ENCODE peak calls at places on chromosomes 7 and 10, in nine cellular contexts. B, G, K, T, V, Z, C, L and Q are unnamed samples.

GRCh38 chr7:11228515-11228914 is 254.8 kb downstream of the PHF14 start:
- DNase-seq in B (no peak), G (no peak), L (peak), Z (no peak), K (no peak), T (no peak), C (no peak), V (no peak), Q (no peak)

GRCh38 chr7:151689196-151689971 is 169.7 kb upstream of the RHEB start:
- DNase-seq in G (no peak), Z (no peak), B (peak), L (peak), K (peak), V (peak), C (no peak), T (no peak), Q (no peak)

GRCh38 chr10:61325596-61325995 is 127.6 kb downstream of the TMEM26 start:
- DNase-seq in B (no peak), L (no peak), C (no peak), G (no peak), T (no peak), Z (no peak), V (no peak), K (no peak), Q (no peak)

GRCh38 chr10:97640868-97641811 is 669 bp downstream of the PI4K2A start:
- DNase-seq in C (no peak), L (no peak), B (no peak), G (no peak), Z (peak), K (peak), T (no peak), V (peak), Q (peak)

GRCh38 chr10:32982911-32983310 is 24.9 kb upstream of the ITGB1 start:
- DNase-seq in L (no peak), K (no peak), Z (no peak), T (no peak), C (no peak), G (no peak), V (no peak), B (no peak), Q (no peak)

GRCh38 chr10:128091636-128092210 is 34.5 kb downstream of the MKI67 start:
- DNase-seq in L (no peak), B (no peak), Z (no peak), K (no peak), V (no peak), T (no peak), G (no peak), C (no peak), Q (no peak)

GRCh38 chr10:115103700-115104099 is 10.5 kb downstream of the ATRNL1 start:
- DNase-seq in G (no peak), T (no peak), C (no peak), V (no peak), K (no peak), L (no peak), B (no peak), Z (no peak), Q (no peak)

GRCh38 chr10:13758302-13758701 is 171.5 kb downstream of the PRPF18 start:
- DNase-seq in C (no peak), K (no peak), G (no peak), L (no peak), T (peak), V (no peak), Z (peak), B (no peak), Q (no peak)

GRCh38 chr10:69515699-69516547 is 57.3 kb downstream of the NEUROG3 start:
- DNase-seq in K (peak), T (peak), C (peak), B (peak), L (peak), Z (peak), V (peak), G (peak), Q (peak)

GRCh38 chr10:77240042-77240619 is 397.5 kb downstream of the KCNMA1 start:
- DNase-seq in B (no peak), L (no peak), K (no peak), G (no peak), C (no peak), T (no peak), V (no peak), Z (no peak), Q (no peak)

GRCh38 chr7:159014297-159015062 is 130.2 kb downstream of the VIPR2 start:
- DNase-seq in Z (no peak), L (no peak), C (no peak), G (no peak), B (peak), V (no peak), T (no peak), K (no peak), Q (no peak)

GRCh38 chr10:71622656-71623055 is 96.9 kb downstream of the C10orf105 start:
- DNase-seq in G (no peak), B (peak), V (peak), C (no peak), Z (no peak), K (no peak), L (no peak), T (no peak), Q (no peak)

GRCh38 chr7:111842489-111842888 is 280.2 kb upstream of the IMMP2L start:
- DNase-seq in K (no peak), T (no peak), C (no peak), L (no peak), B (no peak), Z (peak), V (no peak), G (no peak), Q (no peak)

GRCh38 chr7:126842451-126842850 is 410.3 kb downstream of the GRM8 start:
- DNase-seq in K (no peak), G (no peak), B (no peak), Z (no peak), T (no peak), C (no peak), L (no peak), V (no peak), Q (no peak)

GRCh38 chr7:138170298-138170697 is 94.0 kb downstream of the AKR1D1 start:
- DNase-seq in G (no peak), B (no peak), L (no peak), V (no peak), Z (no peak), T (no peak), K (no peak), C (no peak), Q (no peak)

GRCh38 chr7:29039747-29040569 is 81.8 kb upstream of the TRIL start:
- DNase-seq in T (no peak), B (no peak), K (no peak), V (no peak), G (no peak), Z (no peak), L (no peak), C (no peak), Q (no peak)

GRCh38 chr7:122442929-122443328 is 138.4 kb upstream of the FEZF1 start:
- DNase-seq in T (no peak), B (no peak), G (no peak), Z (no peak), L (no peak), V (no peak), K (no peak), C (no peak), Q (no peak)

GRCh38 chr7:24827589-24827988 is 70.3 kb upstream of the GSDME start:
- DNase-seq in L (no peak), T (no peak), C (no peak), G (no peak), Z (no peak), K (no peak), B (no peak), V (no peak), Q (no peak)

GRCh38 chr10:114681542-114681941 is 23.5 kb upstream of the ABLIM1 start:
- DNase-seq in L (no peak), Z (no peak), T (no peak), G (no peak), K (no peak), V (peak), B (no peak), C (no peak), Q (no peak)

GRCh38 chr7:33728779-33729646 is 176.3 kb upstream of the BMPER start:
- DNase-seq in L (no peak), Z (no peak), C (no peak), V (no peak), G (no peak), K (no peak), B (no peak), T (no peak), Q (no peak)

GRCh38 chr10:34999532-34999931 is 90.6 kb downstream of the CUL2 start:
- DNase-seq in T (no peak), C (no peak), L (no peak), K (no peak), V (no peak), G (no peak), Z (no peak), B (no peak), Q (no peak)

GRCh38 chr7:84688671-84689070 is 494.1 kb upstream of the SEMA3A start:
- DNase-seq in K (no peak), Z (no peak), T (no peak), V (no peak), B (no peak), L (no peak), C (no peak), G (no peak), Q (no peak)